ENCODE peak calls at places on chromosomes 12 and 14, in six cellular contexts. S is omental fat pad, Q is B cell, G is uterus, L is H9, Z is lower lobe of right lung. R is an unnamed sample.

GRCh38 chr12:131862084-131862441 is 32.4 kb upstream of the ULK1 start:
- DNase-seq in S (no peak), Q (no peak), G (no peak), L (peak), Z (no peak), R (no peak)

GRCh38 chr14:104751539-104752337 is 1.2 kb upstream of the SIVA1 start:
- DNase-seq in S (no peak), Q (no peak), G (peak), L (no peak), Z (no peak), R (no peak)

GRCh38 chr14:45091696-45092095 is 7.8 kb downstream of the PRPF39 start:
- DNase-seq in S (no peak), Q (no peak), G (no peak), L (no peak), Z (no peak), R (no peak)

GRCh38 chr12:80770958-80771357 is 54.2 kb downstream of the MYF5 start:
- DNase-seq in S (no peak), Q (no peak), G (no peak), L (no peak), Z (no peak), R (no peak)

GRCh38 chr14:50941151-50941550 is 3.1 kb downstream of the PYGL start:
- DNase-seq in S (no peak), Q (no peak), G (no peak), L (no peak), Z (no peak), R (no peak)

GRCh38 chr14:67186789-67187188 is 2.5 kb upstream of the GARIN2 start:
- DNase-seq in S (no peak), Q (no peak), G (no peak), L (no peak), Z (no peak), R (no peak)

GRCh38 chr12:21483531-21483930 is 17.9 kb downstream of the RECQL start:
- DNase-seq in S (no peak), Q (no peak), G (no peak), L (no peak), Z (no peak), R (no peak)

GRCh38 chr12:80412343-80412953 is 31.6 kb upstream of the PTPRQ start:
- DNase-seq in S (no peak), Q (no peak), G (no peak), L (no peak), Z (no peak), R (peak)

GRCh38 chr12:84497819-84498218 is 414.8 kb downstream of the SLC6A15 start:
- DNase-seq in S (no peak), Q (no peak), G (no peak), L (no peak), Z (no peak), R (no peak)

GRCh38 chr12:105256011-105256410 is 20.0 kb upstream of the APPL2 start:
- DNase-seq in S (no peak), Q (no peak), G (no peak), L (no peak), Z (no peak), R (no peak)

GRCh38 chr14:22427771-22428228 is 161.2 kb downstream of the DAD1 start:
- DNase-seq in S (no peak), Q (no peak), G (peak), L (no peak), Z (peak), R (no peak)

GRCh38 chr14:53048631-53049030 is 97.8 kb upstream of the FERMT2 start:
- DNase-seq in S (no peak), Q (no peak), G (no peak), L (no peak), Z (no peak), R (no peak)

GRCh38 chr14:64715146-64715627 is 11.0 kb downstream of the PLEKHG3 start:
- DNase-seq in S (peak), Q (no peak), G (peak), L (no peak), Z (no peak), R (no peak)

GRCh38 chr14:64715628-64716412 is 11.6 kb downstream of the PLEKHG3 start:
- DNase-seq in S (no peak), Q (no peak), G (peak), L (peak), Z (no peak), R (no peak)

GRCh38 chr14:64711039-64711438 is 6.8 kb downstream of the PLEKHG3 start:
- DNase-seq in S (no peak), Q (peak), G (peak), L (no peak), Z (no peak), R (no peak)

GRCh38 chr14:64714432-64715025 is 10.3 kb downstream of the PLEKHG3 start:
- DNase-seq in S (no peak), Q (no peak), G (peak), L (no peak), Z (no peak), R (no peak)

DNA sequence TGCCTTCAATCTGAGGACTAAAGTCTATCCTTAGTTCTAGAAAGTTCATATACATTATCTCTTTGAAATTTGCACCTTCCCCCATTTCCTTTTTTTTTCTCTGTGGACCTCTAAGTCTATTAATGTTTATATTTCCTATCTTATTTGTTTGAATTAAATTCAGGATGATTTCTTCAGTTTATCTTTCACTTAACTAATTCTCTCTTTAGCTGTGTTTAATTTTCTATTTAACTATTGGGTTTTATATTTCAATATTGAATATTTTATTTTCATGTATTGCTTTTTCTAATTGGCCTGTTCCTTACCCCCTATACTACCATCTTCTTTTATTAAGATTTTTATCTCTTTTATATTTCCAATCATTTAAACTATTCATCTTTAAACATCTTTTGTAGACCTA is 9.5 kb downstream of the PLEKHG3 start:
- DNase-seq in S (no peak), Q (no peak), G (no peak), L (no peak), Z (no peak), R (no peak)
- TF ChIP-seq CTCF in S (no peak), Q (no peak), G (no peak), L (no peak), Z (no peak), R (no peak)

GRCh38 chr12:46383654-46384450 is 11.3 kb upstream of the SLC38A2 start:
- DNase-seq in S (peak), Q (peak), G (peak), L (no peak), Z (peak), R (peak)
- TF ChIP-seq CTCF in S (no peak), Q (no peak), G (peak), L (no peak), Z (peak), R (no peak)

DNA sequence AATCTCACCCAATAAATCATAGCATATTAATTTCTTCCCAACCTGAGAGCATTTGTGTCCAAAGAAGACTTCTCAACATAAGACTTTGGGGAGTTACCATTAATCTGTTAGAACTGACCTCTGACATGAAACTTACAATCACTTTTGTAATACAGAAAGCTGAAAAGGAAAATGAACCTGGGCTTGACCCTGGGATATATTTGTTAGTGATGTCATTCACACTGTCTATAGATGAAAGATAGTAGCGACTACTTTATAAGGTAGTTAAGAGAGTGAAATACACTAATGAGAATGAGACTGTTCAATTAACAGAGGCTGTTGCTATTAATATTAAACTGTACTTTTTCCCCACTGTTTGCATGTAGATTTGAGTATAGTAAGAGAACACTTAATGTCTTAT is 1334.8 kb upstream of the TMEM132C start:
- DNase-seq in S (no peak), Q (no peak), G (no peak), L (no peak), Z (no peak), R (no peak)
- TF ChIP-seq CTCF in S (no peak), Q (no peak), G (no peak), L (no peak), Z (no peak), R (no peak)

GRCh38 chr14:39417014-39417413 is 15.2 kb downstream of the FBXO33 start:
- DNase-seq in S (no peak), Q (no peak), G (no peak), L (peak), Z (no peak), R (no peak)
- TF ChIP-seq CTCF in S (no peak), Q (no peak), G (no peak), L (peak), Z (no peak), R (no peak)

R was measured in GM20000.